ENCODE peak calls at places on chromosomes 3 and 15, in six cellular contexts. Y is SW 1271; H is stimulated activated naive B cell treated with anti-CD40 and anti-IgM and Interleukin-4, amounts not matched to agents 10 μg/mL and 1 μg/mL and 100 μg/mL, for 72 hours; V is non-pigmented ciliary epithelial cell; W is transverse colon; U is ascending aorta. J is an unnamed sample.

GRCh38 chr3:184788751-184789150 is 23.2 kb upstream of the VPS8 start:
- DNase-seq in Y (no peak), H (no peak), V (no peak), W (no peak), U (no peak), J (no peak)

GRCh38 chr15:51093865-51094605 is 671 bp downstream of the TNFAIP8L3 start:
- DNase-seq in Y (no peak), H (no peak), V (no peak), W (peak), U (no peak), J (no peak)

GRCh38 chr15:41992803-41993190 is 20.4 kb upstream of the EHD4 start:
- DNase-seq in Y (no peak), H (no peak), V (no peak), W (no peak), U (no peak), J (no peak)

GRCh38 chr3:129123314-129124060 is 1.9 kb upstream of the RAB43 start:
- DNase-seq in Y (no peak), H (peak), V (no peak), W (peak), U (no peak), J (no peak)

GRCh38 chr3:124041553-124041952 is 49.6 kb upstream of the ROPN1 start:
- DNase-seq in Y (no peak), H (no peak), V (no peak), W (peak), U (no peak), J (no peak)

GRCh38 chr3:134312873-134313838 is 61.1 kb downstream of the AMOTL2 start:
- DNase-seq in Y (peak), H (no peak), V (no peak), W (peak), U (no peak), J (peak)

GRCh38 chr3:163218336-163218735 is 1721.7 kb downstream of the OTOL1 start:
- DNase-seq in Y (no peak), H (no peak), V (no peak), W (no peak), U (no peak), J (no peak)

GRCh38 chr3:161560006-161560637 is 63.5 kb downstream of the OTOL1 start:
- DNase-seq in Y (peak), H (no peak), V (peak), W (peak), U (no peak), J (no peak)

GRCh38 chr15:98405013-98405412 is 243.3 kb upstream of the IGF1R start:
- DNase-seq in Y (no peak), H (no peak), V (no peak), W (no peak), U (no peak), J (no peak)

GRCh38 chr15:77457619-77458265 is 37.1 kb downstream of the HMG20A start:
- DNase-seq in Y (no peak), H (no peak), V (no peak), W (no peak), U (no peak), J (no peak)

GRCh38 chr15:27797765-27798164 is 301.4 kb downstream of the OCA2 start:
- DNase-seq in Y (no peak), H (no peak), V (no peak), W (no peak), U (no peak), J (no peak)

GRCh38 chr3:71779674-71780377 is 5.1 kb downstream of the PROK2 start:
- DNase-seq in Y (no peak), H (no peak), V (no peak), W (no peak), U (no peak), J (no peak)

GRCh38 chr3:172696357-172696756 is 14.5 kb downstream of the NCEH1 start:
- DNase-seq in Y (no peak), H (no peak), V (no peak), W (no peak), U (no peak), J (no peak)

GRCh38 chr15:99328673-99329072 is 77.4 kb downstream of the LRRC28 start:
- DNase-seq in Y (no peak), H (no peak), V (no peak), W (no peak), U (no peak), J (no peak)

GRCh38 chr15:92650256-92650655 is 5.3 kb downstream of the FAM174B start:
- DNase-seq in Y (no peak), H (no peak), V (no peak), W (no peak), U (no peak), J (no peak)